ENCODE peak calls at places on chromosomes 6 and 20, in seven cellular contexts. W, G, L, O, A, U and R are unnamed samples.

GRCh38 chr20:49381558-49382493 is 100.6 kb downstream of the KCNB1 start:
- DNase-seq in W (peak), G (peak), L (no peak), O (no peak), A (no peak), U (no peak), R (no peak)

GRCh38 chr20:7703436-7703835 is 236.8 kb downstream of the HAO1 start:
- DNase-seq in W (no peak), G (no peak), L (no peak), O (no peak), A (no peak), U (peak), R (no peak)

GRCh38 chr6:139369068-139369467 is 5.4 kb downstream of the CITED2 start:
- DNase-seq in W (peak), G (no peak), L (no peak), O (peak), A (no peak), U (no peak), R (no peak)

GRCh38 chr6:113120577-113121285 is 736.4 kb upstream of the MARCKS start:
- DNase-seq in W (peak), G (no peak), L (no peak), O (peak), A (no peak), U (no peak), R (no peak)

GRCh38 chr6:125485757-125486156 is 184.0 kb upstream of the HDDC2 start:
- DNase-seq in W (no peak), G (no peak), L (no peak), O (no peak), A (no peak), U (no peak), R (no peak)

GRCh38 chr20:1150218-1150617 is 31.8 kb downstream of the PSMF1 start:
- DNase-seq in W (peak), G (no peak), L (no peak), O (no peak), A (no peak), U (no peak), R (no peak)

GRCh38 chr20:57611605-57612311 is 8.5 kb downstream of the ZBP1 start:
- DNase-seq in W (no peak), G (no peak), L (no peak), O (no peak), A (no peak), U (no peak), R (no peak)

GRCh38 chr6:13924949-13925881 is at the start of gene RNF182:
- DNase-seq in W (no peak), G (no peak), L (no peak), O (no peak), A (no peak), U (no peak), R (no peak)

GRCh38 chr6:27091661-27092315 is 155.7 kb upstream of the PRSS16 start:
- DNase-seq in W (peak), G (no peak), L (no peak), O (peak), A (peak), U (peak), R (no peak)

GRCh38 chr6:148166339-148166949 is 176.2 kb upstream of the SASH1 start:
- DNase-seq in W (peak), G (no peak), L (no peak), O (no peak), A (no peak), U (peak), R (no peak)

GRCh38 chr6:3849681-3850450 is 693 bp downstream of the FAM50B start:
- DNase-seq in W (peak), G (peak), L (no peak), O (no peak), A (no peak), U (no peak), R (no peak)

GRCh38 chr20:53413188-53413631 is 180.4 kb downstream of the ZNF217 start:
- DNase-seq in W (peak), G (no peak), L (peak), O (peak), A (peak), U (peak), R (peak)